ENCODE peak calls at places on chromosome 18, in ten cellular contexts. One of them, this sample, is unnamed.

GRCh38 chr18:50573679-50574078 is 13.8 kb downstream of the MAPK4 start:
- DNase-seq in kidney: no peak
- DNase-seq in IMR-90: no peak
- DNase-seq in cardiac muscle cell: no peak
- DNase-seq in left lung: no peak
- DNase-seq in CD8-positive, alpha-beta memory T cell: no peak
- DNase-seq in lower leg skin: no peak
- DNase-seq in esophagus squamous epithelium: no peak
- DNase-seq in AG04450: no peak
- DNase-seq in transverse colon: no peak
- DNase-seq in this sample: no peak

GRCh38 chr18:79517322-79517721 is 121.6 kb downstream of the NFATC1 start:
- DNase-seq in AG04450: no peak
- DNase-seq in transverse colon: no peak
- DNase-seq in left lung: no peak
- DNase-seq in esophagus squamous epithelium: no peak
- DNase-seq in lower leg skin: no peak
- DNase-seq in CD8-positive, alpha-beta memory T cell: no peak
- DNase-seq in cardiac muscle cell: no peak
- DNase-seq in kidney: peak
- DNase-seq in IMR-90: no peak
- DNase-seq in this sample: no peak

GRCh38 chr18:59605633-59606192 is 91.5 kb downstream of the CCBE1 start:
- DNase-seq in cardiac muscle cell: peak
- DNase-seq in transverse colon: no peak
- DNase-seq in IMR-90: peak
- DNase-seq in esophagus squamous epithelium: no peak
- DNase-seq in AG04450: no peak
- DNase-seq in CD8-positive, alpha-beta memory T cell: no peak
- DNase-seq in lower leg skin: no peak
- DNase-seq in left lung: no peak
- DNase-seq in kidney: no peak
- DNase-seq in this sample: no peak

GRCh38 chr18:27428120-27428519 is 243.0 kb upstream of the CHST9 start:
- DNase-seq in IMR-90: no peak
- DNase-seq in AG04450: no peak
- DNase-seq in esophagus squamous epithelium: no peak
- DNase-seq in cardiac muscle cell: no peak
- DNase-seq in kidney: no peak
- DNase-seq in CD8-positive, alpha-beta memory T cell: no peak
- DNase-seq in transverse colon: no peak
- DNase-seq in lower leg skin: no peak
- DNase-seq in left lung: no peak
- DNase-seq in this sample: no peak

GRCh38 chr18:39057423-39058057 is 1491.9 kb upstream of the CELF4 start:
- DNase-seq in CD8-positive, alpha-beta memory T cell: no peak
- DNase-seq in esophagus squamous epithelium: no peak
- DNase-seq in kidney: no peak
- DNase-seq in left lung: no peak
- DNase-seq in cardiac muscle cell: peak
- DNase-seq in lower leg skin: no peak
- DNase-seq in AG04450: no peak
- DNase-seq in transverse colon: no peak
- DNase-seq in IMR-90: peak
- DNase-seq in this sample: no peak

GRCh38 chr18:48959921-48960920 is 9.5 kb upstream of the SMAD7 start:
- DNase-seq in left lung: no peak
- DNase-seq in IMR-90: peak
- DNase-seq in esophagus squamous epithelium: no peak
- DNase-seq in CD8-positive, alpha-beta memory T cell: no peak
- DNase-seq in transverse colon: no peak
- DNase-seq in lower leg skin: no peak
- DNase-seq in kidney: no peak
- DNase-seq in cardiac muscle cell: peak
- DNase-seq in AG04450: no peak
- DNase-seq in this sample: no peak

GRCh38 chr18:2878656-2879330 is 32.0 kb downstream of the EMILIN2 start:
- DNase-seq in left lung: no peak
- DNase-seq in CD8-positive, alpha-beta memory T cell: no peak
- DNase-seq in lower leg skin: no peak
- DNase-seq in AG04450: no peak
- DNase-seq in transverse colon: no peak
- DNase-seq in esophagus squamous epithelium: no peak
- DNase-seq in kidney: no peak
- DNase-seq in IMR-90: no peak
- DNase-seq in cardiac muscle cell: no peak
- DNase-seq in this sample: no peak

GRCh38 chr18:67432806-67433205 is 83.7 kb downstream of the DSEL start:
- DNase-seq in left lung: no peak
- DNase-seq in cardiac muscle cell: no peak
- DNase-seq in AG04450: no peak
- DNase-seq in kidney: no peak
- DNase-seq in transverse colon: no peak
- DNase-seq in CD8-positive, alpha-beta memory T cell: no peak
- DNase-seq in lower leg skin: no peak
- DNase-seq in esophagus squamous epithelium: no peak
- DNase-seq in IMR-90: peak
- DNase-seq in this sample: no peak

GRCh38 chr18:51191139-51191717 is 6.3 kb downstream of the MEX3C start:
- DNase-seq in lower leg skin: no peak
- DNase-seq in cardiac muscle cell: no peak
- DNase-seq in CD8-positive, alpha-beta memory T cell: no peak
- DNase-seq in IMR-90: no peak
- DNase-seq in esophagus squamous epithelium: no peak
- DNase-seq in left lung: no peak
- DNase-seq in kidney: no peak
- DNase-seq in transverse colon: no peak
- DNase-seq in AG04450: no peak
- DNase-seq in this sample: no peak

GRCh38 chr18:35117951-35118411 is 76.8 kb downstream of the MAPRE2 start:
- DNase-seq in IMR-90: peak
- DNase-seq in AG04450: peak
- DNase-seq in lower leg skin: no peak
- DNase-seq in left lung: no peak
- DNase-seq in CD8-positive, alpha-beta memory T cell: no peak
- DNase-seq in kidney: no peak
- DNase-seq in transverse colon: no peak
- DNase-seq in esophagus squamous epithelium: no peak
- DNase-seq in cardiac muscle cell: peak
- DNase-seq in this sample: no peak
- H3K4me3 ChIP-seq in IMR-90: no peak
- H3K4me3 ChIP-seq in AG04450: peak
- H3K4me3 ChIP-seq in lower leg skin: no peak
- H3K4me3 ChIP-seq in left lung: no peak
- H3K4me3 ChIP-seq in CD8-positive, alpha-beta memory T cell: no peak
- H3K4me3 ChIP-seq in kidney: no peak
- H3K4me3 ChIP-seq in transverse colon: no peak
- H3K4me3 ChIP-seq in esophagus squamous epithelium: no peak
- H3K4me3 ChIP-seq in cardiac muscle cell: no peak
- H3K4me3 ChIP-seq in this sample: no peak

DNA sequence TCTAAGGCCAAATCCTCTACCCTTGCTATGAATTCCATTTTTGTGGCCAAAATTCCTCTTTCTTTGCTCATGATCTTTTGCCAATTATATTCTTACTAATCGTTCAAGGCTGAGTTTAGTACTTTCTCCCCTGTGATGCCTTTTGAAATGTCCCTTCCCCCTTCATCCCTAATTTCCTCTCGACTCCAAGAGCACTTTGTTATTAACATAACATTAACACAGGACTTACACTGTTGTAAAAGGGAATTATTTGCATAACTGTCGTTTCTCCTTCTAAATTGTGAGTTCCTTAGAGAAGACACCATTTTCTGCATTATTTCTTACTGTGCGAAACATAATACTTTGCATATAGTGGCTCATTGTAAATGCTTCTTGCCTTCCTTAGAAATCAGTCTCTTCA is 133.3 kb downstream of the KCTD1 start:
- DNase-seq in lower leg skin: no peak
- DNase-seq in AG04450: no peak
- DNase-seq in esophagus squamous epithelium: no peak
- DNase-seq in left lung: no peak
- DNase-seq in IMR-90: no peak
- DNase-seq in CD8-positive, alpha-beta memory T cell: no peak
- DNase-seq in kidney: no peak
- DNase-seq in cardiac muscle cell: no peak
- DNase-seq in transverse colon: no peak
- DNase-seq in this sample: no peak
- H3K4me3 ChIP-seq in lower leg skin: no peak
- H3K4me3 ChIP-seq in AG04450: no peak
- H3K4me3 ChIP-seq in esophagus squamous epithelium: no peak
- H3K4me3 ChIP-seq in left lung: no peak
- H3K4me3 ChIP-seq in IMR-90: no peak
- H3K4me3 ChIP-seq in CD8-positive, alpha-beta memory T cell: no peak
- H3K4me3 ChIP-seq in kidney: no peak
- H3K4me3 ChIP-seq in cardiac muscle cell: no peak
- H3K4me3 ChIP-seq in transverse colon: no peak
- H3K4me3 ChIP-seq in this sample: no peak

GRCh38 chr18:25349926-25350560 is 1.9 kb downstream of the ZNF521 start:
- DNase-seq in AG04450: no peak
- DNase-seq in left lung: peak
- DNase-seq in CD8-positive, alpha-beta memory T cell: no peak
- DNase-seq in cardiac muscle cell: peak
- DNase-seq in esophagus squamous epithelium: no peak
- DNase-seq in IMR-90: peak
- DNase-seq in transverse colon: no peak
- DNase-seq in lower leg skin: peak
- DNase-seq in kidney: peak
- DNase-seq in this sample: no peak

GRCh38 chr18:25350561-25351201 is 1.3 kb downstream of the ZNF521 start:
- DNase-seq in IMR-90: peak
- DNase-seq in CD8-positive, alpha-beta memory T cell: no peak
- DNase-seq in AG04450: peak
- DNase-seq in lower leg skin: peak
- DNase-seq in esophagus squamous epithelium: no peak
- DNase-seq in transverse colon: peak
- DNase-seq in left lung: peak
- DNase-seq in kidney: peak
- DNase-seq in cardiac muscle cell: peak
- DNase-seq in this sample: no peak

GRCh38 chr18:25349131-25349925 is 2.6 kb downstream of the ZNF521 start:
- DNase-seq in cardiac muscle cell: peak
- DNase-seq in AG04450: peak
- DNase-seq in lower leg skin: peak
- DNase-seq in esophagus squamous epithelium: no peak
- DNase-seq in transverse colon: peak
- DNase-seq in kidney: no peak
- DNase-seq in CD8-positive, alpha-beta memory T cell: no peak
- DNase-seq in IMR-90: peak
- DNase-seq in left lung: peak
- DNase-seq in this sample: no peak

GRCh38 chr18:25351280-25351772 is 640 bp downstream of the ZNF521 start:
- DNase-seq in esophagus squamous epithelium: no peak
- DNase-seq in kidney: no peak
- DNase-seq in lower leg skin: no peak
- DNase-seq in IMR-90: peak
- DNase-seq in AG04450: no peak
- DNase-seq in CD8-positive, alpha-beta memory T cell: no peak
- DNase-seq in transverse colon: no peak
- DNase-seq in left lung: no peak
- DNase-seq in cardiac muscle cell: no peak
- DNase-seq in this sample: no peak

DNA sequence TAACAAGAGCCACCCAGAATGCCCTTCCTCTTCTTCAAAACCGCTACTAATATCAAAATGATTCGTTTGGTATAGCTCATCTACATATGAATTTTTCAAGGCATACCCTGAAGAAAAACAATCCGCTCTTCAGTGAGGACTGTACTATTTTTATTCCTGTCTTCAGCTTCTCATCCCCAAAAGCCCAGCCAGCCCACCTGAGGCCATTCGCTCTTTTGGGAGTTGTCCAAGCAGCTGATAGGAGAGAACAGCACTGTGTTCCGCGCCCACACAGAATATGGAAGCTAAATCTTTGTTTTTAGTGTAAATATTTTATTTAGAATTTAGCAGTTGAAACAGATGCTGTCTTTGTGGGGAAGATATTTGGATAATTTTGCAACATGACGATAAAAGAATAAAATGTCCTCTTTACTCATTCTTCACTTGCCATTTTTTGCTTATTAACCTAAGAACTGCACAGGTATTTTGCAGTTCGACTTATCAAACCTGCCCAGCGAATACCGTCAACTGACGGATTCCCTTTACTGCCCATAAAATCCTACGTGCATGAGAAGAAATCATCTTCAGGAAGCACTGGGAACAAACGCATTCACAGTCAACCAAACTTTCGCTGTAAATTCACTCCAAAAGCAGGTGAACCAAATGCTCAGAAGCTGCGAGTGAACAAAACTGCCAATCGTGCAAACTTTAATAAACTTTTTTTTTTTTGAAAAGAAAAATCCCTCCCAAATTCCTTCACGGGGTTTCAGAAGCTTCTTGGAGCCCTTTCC is 3.4 kb downstream of the ZNF521 start:
- DNase-seq in AG04450: no peak
- DNase-seq in IMR-90: no peak
- DNase-seq in cardiac muscle cell: no peak
- DNase-seq in left lung: no peak
- DNase-seq in esophagus squamous epithelium: no peak
- DNase-seq in CD8-positive, alpha-beta memory T cell: no peak
- DNase-seq in lower leg skin: no peak
- DNase-seq in transverse colon: no peak
- DNase-seq in kidney: no peak
- DNase-seq in this sample: no peak
- H3K4me3 ChIP-seq in AG04450: peak
- H3K4me3 ChIP-seq in IMR-90: peak
- H3K4me3 ChIP-seq in cardiac muscle cell: peak
- H3K4me3 ChIP-seq in left lung: peak
- H3K4me3 ChIP-seq in esophagus squamous epithelium: peak
- H3K4me3 ChIP-seq in CD8-positive, alpha-beta memory T cell: no peak
- H3K4me3 ChIP-seq in lower leg skin: peak
- H3K4me3 ChIP-seq in transverse colon: peak
- H3K4me3 ChIP-seq in kidney: peak
- H3K4me3 ChIP-seq in this sample: no peak

GRCh38 chr18:75213610-75214009 is 3.0 kb downstream of the TSHZ1 start:
- DNase-seq in transverse colon: no peak
- DNase-seq in AG04450: no peak
- DNase-seq in cardiac muscle cell: peak
- DNase-seq in left lung: no peak
- DNase-seq in esophagus squamous epithelium: no peak
- DNase-seq in lower leg skin: no peak
- DNase-seq in IMR-90: peak
- DNase-seq in kidney: no peak
- DNase-seq in CD8-positive, alpha-beta memory T cell: no peak
- DNase-seq in this sample: no peak
- H3K4me3 ChIP-seq in transverse colon: no peak
- H3K4me3 ChIP-seq in AG04450: no peak
- H3K4me3 ChIP-seq in cardiac muscle cell: no peak
- H3K4me3 ChIP-seq in left lung: no peak
- H3K4me3 ChIP-seq in esophagus squamous epithelium: no peak
- H3K4me3 ChIP-seq in lower leg skin: no peak
- H3K4me3 ChIP-seq in IMR-90: no peak
- H3K4me3 ChIP-seq in kidney: peak
- H3K4me3 ChIP-seq in CD8-positive, alpha-beta memory T cell: no peak
- H3K4me3 ChIP-seq in this sample: no peak

DNA sequence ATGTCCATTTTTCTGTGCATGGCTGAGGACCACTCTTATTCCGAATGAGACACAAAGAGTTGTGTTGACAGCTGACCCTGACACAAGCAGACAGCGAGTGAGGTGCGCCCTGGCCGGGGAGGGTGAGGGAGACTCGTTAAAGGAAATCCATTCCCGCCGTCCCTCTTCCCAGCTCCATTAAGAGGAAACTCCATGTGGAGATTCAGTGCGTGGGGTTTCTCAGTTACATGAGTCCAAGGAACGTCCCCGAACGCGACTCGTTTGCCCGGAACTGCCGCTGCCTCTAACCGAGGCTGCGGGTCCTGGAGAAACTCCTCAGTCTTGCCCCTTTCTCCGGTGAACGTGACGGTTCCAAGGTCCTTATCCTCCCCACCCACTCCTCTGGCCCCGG is 1.0 kb downstream of the GREB1L start:
- DNase-seq in cardiac muscle cell: peak
- DNase-seq in esophagus squamous epithelium: no peak
- DNase-seq in AG04450: no peak
- DNase-seq in CD8-positive, alpha-beta memory T cell: no peak
- DNase-seq in lower leg skin: no peak
- DNase-seq in kidney: no peak
- DNase-seq in IMR-90: no peak
- DNase-seq in left lung: no peak
- DNase-seq in transverse colon: peak
- DNase-seq in this sample: no peak
- H3K4me3 ChIP-seq in cardiac muscle cell: peak
- H3K4me3 ChIP-seq in esophagus squamous epithelium: no peak
- H3K4me3 ChIP-seq in AG04450: no peak
- H3K4me3 ChIP-seq in CD8-positive, alpha-beta memory T cell: no peak
- H3K4me3 ChIP-seq in lower leg skin: peak
- H3K4me3 ChIP-seq in kidney: no peak
- H3K4me3 ChIP-seq in IMR-90: no peak
- H3K4me3 ChIP-seq in left lung: peak
- H3K4me3 ChIP-seq in transverse colon: peak
- H3K4me3 ChIP-seq in this sample: peak